ENCODE peak calls at places on chromosomes 3 and 15, in nine cellular contexts. A is T-cell, Y is stromal cell of bone marrow, I is MCF 10A, C is NCI-H187 treated with DMSO at 0.1 percent for 48 hours, B is substantia nigra, F is GM20000, J is Kasumi-1, W is ELF-1. P is an unnamed sample.
A peak's percentile ranks its signal among the peaks of the same experiment; 100 is the strongest.

GRCh38 chr15:33716025-33716424 is 252.3 kb upstream of the CHRM5 start:
- DNase-seq in A (no peak), Y (no peak), I (peak; percentile 39), C (no peak), B (no peak), F (no peak), J (no peak), W (no peak), P (no peak)

GRCh38 chr3:65030847-65031463 is 343.2 kb upstream of the ADAMTS9 start:
- DNase-seq in A (no peak), Y (peak; percentile 21), I (peak; percentile 70), C (no peak), B (no peak), F (no peak), J (peak; percentile 77), W (no peak), P (no peak)

GRCh38 chr3:69746119-69746518 is 6.9 kb downstream of the MITF start:
- DNase-seq in A (no peak), Y (peak; percentile 59), I (no peak), C (no peak), B (no peak), F (no peak), J (no peak), W (no peak), P (no peak)

GRCh38 chr3:44761347-44762169 is at the start of the genes KIAA1143 and KIF15:
- DNase-seq in A (peak; percentile 93), Y (peak; percentile 90), I (peak; percentile 96), C (peak; percentile 16), B (peak; percentile 93), F (peak; percentile 90), J (peak; percentile 85), W (peak; percentile 98), P (peak; percentile 96)

GRCh38 chr15:48283361-48284157 is 47.7 kb upstream of the DUT start:
- DNase-seq in A (no peak), Y (no peak), I (no peak), C (no peak), B (no peak), F (no peak), J (no peak), W (no peak), P (no peak)

GRCh38 chr3:180059351-180059750 is 22.6 kb upstream of the PEX5L start:
- DNase-seq in A (no peak), Y (peak; percentile 33), I (peak; percentile 40), C (no peak), B (no peak), F (no peak), J (no peak), W (no peak), P (no peak)

GRCh38 chr3:177772908-177773557 is 575.8 kb upstream of the TBL1XR1 start:
- DNase-seq in A (no peak), Y (no peak), I (no peak), C (no peak), B (no peak), F (no peak), J (peak; percentile 5), W (no peak), P (peak; percentile 66)

GRCh38 chr3:12870942-12871341 is 29.6 kb upstream of the RPL32 start:
- DNase-seq in A (peak; percentile 16), Y (peak; percentile 79), I (no peak), C (no peak), B (peak; percentile 20), F (peak; percentile 80), J (no peak), W (no peak), P (peak; percentile 61)

GRCh38 chr15:74489518-74490338 is 28.8 kb upstream of the UBL7 start:
- DNase-seq in A (peak; percentile 63), Y (no peak), I (peak; percentile 53), C (no peak), B (peak; percentile 13), F (peak; percentile 84), J (peak; percentile 53), W (peak; percentile 82), P (peak; percentile 86)

GRCh38 chr15:33242669-33243191 is 48.2 kb upstream of the FMN1 start:
- DNase-seq in A (no peak), Y (no peak), I (peak; percentile 60), C (no peak), B (no peak), F (no peak), J (peak; percentile 0), W (peak; percentile 41), P (peak; percentile 51)

GRCh38 chr3:123262226-123262625 is 60.5 kb downstream of the SEC22A start:
- DNase-seq in A (no peak), Y (no peak), I (no peak), C (no peak), B (no peak), F (no peak), J (no peak), W (no peak), P (no peak)

GRCh38 chr3:194387276-194387675 is 11.8 kb downstream of the GP5 start:
- DNase-seq in A (no peak), Y (no peak), I (no peak), C (no peak), B (no peak), F (no peak), J (no peak), W (no peak), P (no peak)